ENCODE peak calls at places on chromosomes 5 and 9, in eight cellular contexts. H is body of pancreas, L is psoas muscle, T is uterus, X is esophagus squamous epithelium, W is thoracic aorta, N is brain microvascular endothelial cell, Y is GM23248. I is an unnamed sample.

GRCh38 chr9:122546196-122546595 is 6.7 kb upstream of the OR1N2 start:
- DNase-seq in H (no peak), L (no peak), T (no peak), X (no peak), W (no peak), N (no peak), Y (no peak), I (no peak)

GRCh38 chr5:133247881-133248642 is 196.2 kb downstream of the HSPA4 start:
- DNase-seq in H (peak), L (peak), T (no peak), X (no peak), W (no peak), N (peak), Y (peak), I (no peak)

GRCh38 chr9:91586282-91586681 is 162.7 kb upstream of the NFIL3 start:
- DNase-seq in H (no peak), L (no peak), T (no peak), X (no peak), W (no peak), N (no peak), Y (no peak), I (no peak)

GRCh38 chr5:91243859-91244258 is 139.3 kb downstream of the ARRDC3 start:
- DNase-seq in H (no peak), L (no peak), T (no peak), X (no peak), W (no peak), N (no peak), Y (no peak), I (no peak)

GRCh38 chr5:129061849-129062248 is 32.7 kb upstream of the ISOC1 start:
- DNase-seq in H (no peak), L (no peak), T (no peak), X (no peak), W (no peak), N (no peak), Y (no peak), I (no peak)

GRCh38 chr9:136239963-136240330 is 5.7 kb downstream of the QSOX2 start:
- DNase-seq in H (no peak), L (no peak), T (no peak), X (no peak), W (no peak), N (no peak), Y (no peak), I (no peak)

GRCh38 chr9:110065527-110065926 is 142.4 kb downstream of the C9orf152 start:
- DNase-seq in H (no peak), L (no peak), T (no peak), X (no peak), W (no peak), N (no peak), Y (peak), I (no peak)

GRCh38 chr9:95626885-95627558 is 110.3 kb upstream of the PTCH1 start:
- DNase-seq in H (peak), L (peak), T (peak), X (no peak), W (peak), N (no peak), Y (peak), I (no peak)

GRCh38 chr5:112228672-112229071 is 190.4 kb downstream of the EPB41L4A start:
- DNase-seq in H (peak), L (peak), T (peak), X (no peak), W (peak), N (peak), Y (peak), I (peak)

GRCh38 chr9:4298255-4299005 is 1.4 kb downstream of the GLIS3 start:
- DNase-seq in H (peak), L (peak), T (peak), X (no peak), W (peak), N (no peak), Y (peak), I (peak)

GRCh38 chr5:77560677-77561263 is 68.7 kb upstream of the WDR41 start:
- DNase-seq in H (no peak), L (no peak), T (no peak), X (no peak), W (no peak), N (peak), Y (peak), I (no peak)

GRCh38 chr5:114261989-114262388 is 99.9 kb upstream of the KCNN2 start:
- DNase-seq in H (no peak), L (no peak), T (no peak), X (no peak), W (no peak), N (no peak), Y (no peak), I (no peak)

GRCh38 chr5:150508021-150508640 is at the start of gene NDST1:
- DNase-seq in H (peak), L (no peak), T (no peak), X (no peak), W (no peak), N (no peak), Y (no peak), I (no peak)

GRCh38 chr9:32551491-32552049 is 557 bp upstream of the SMIM27 start:
- DNase-seq in H (peak), L (no peak), T (peak), X (no peak), W (no peak), N (peak), Y (peak), I (peak)

GRCh38 chr5:124866355-124867063 is 120.1 kb upstream of the ZNF608 start:
- DNase-seq in H (no peak), L (no peak), T (peak), X (no peak), W (no peak), N (no peak), Y (peak), I (no peak)

GRCh38 chr5:72511371-72512178 is 4.4 kb upstream of the ZNF366 start:
- DNase-seq in H (no peak), L (no peak), T (no peak), X (no peak), W (no peak), N (peak), Y (peak), I (no peak)

GRCh38 chr9:69871143-69871834 is 50.7 kb downstream of the CFAP95 start:
- DNase-seq in H (no peak), L (no peak), T (no peak), X (no peak), W (no peak), N (no peak), Y (peak), I (no peak)

GRCh38 chr5:76074487-76074886 is 8.7 kb upstream of the SV2C start:
- DNase-seq in H (no peak), L (no peak), T (no peak), X (no peak), W (no peak), N (no peak), Y (no peak), I (no peak)

GRCh38 chr9:129989740-129990139 is 53.2 kb downstream of the FNBP1 start:
- DNase-seq in H (no peak), L (no peak), T (no peak), X (no peak), W (no peak), N (peak), Y (peak), I (no peak)
- H3K4me3 ChIP-seq in H (no peak), L (no peak), T (no peak), X (no peak), W (no peak), N (no peak), Y (no peak), I (no peak)

GRCh38 chr9:71384343-71384742 is 262.9 kb upstream of the TRPM3 start:
- DNase-seq in H (no peak), L (no peak), T (no peak), X (no peak), W (no peak), N (no peak), Y (no peak), I (no peak)
- H3K27ac ChIP-seq in H (no peak), L (no peak), T (no peak), X (no peak), W (no peak), N (no peak), Y (no peak), I (no peak)

GRCh38 chr5:180990889-180991257 is 2.2 kb downstream of the BTNL3 start:
- DNase-seq in H (no peak), L (no peak), T (no peak), X (no peak), W (no peak), N (no peak), Y (no peak), I (no peak)

GRCh38 chr5:180988592-180988991 is at the start of gene BTNL3:
- DNase-seq in H (no peak), L (no peak), T (no peak), X (no peak), W (no peak), N (no peak), Y (no peak), I (no peak)

GRCh38 chr5:180988011-180988410 is 635 bp upstream of the BTNL3 start:
- DNase-seq in H (no peak), L (no peak), T (no peak), X (no peak), W (no peak), N (no peak), Y (no peak), I (no peak)

DNA sequence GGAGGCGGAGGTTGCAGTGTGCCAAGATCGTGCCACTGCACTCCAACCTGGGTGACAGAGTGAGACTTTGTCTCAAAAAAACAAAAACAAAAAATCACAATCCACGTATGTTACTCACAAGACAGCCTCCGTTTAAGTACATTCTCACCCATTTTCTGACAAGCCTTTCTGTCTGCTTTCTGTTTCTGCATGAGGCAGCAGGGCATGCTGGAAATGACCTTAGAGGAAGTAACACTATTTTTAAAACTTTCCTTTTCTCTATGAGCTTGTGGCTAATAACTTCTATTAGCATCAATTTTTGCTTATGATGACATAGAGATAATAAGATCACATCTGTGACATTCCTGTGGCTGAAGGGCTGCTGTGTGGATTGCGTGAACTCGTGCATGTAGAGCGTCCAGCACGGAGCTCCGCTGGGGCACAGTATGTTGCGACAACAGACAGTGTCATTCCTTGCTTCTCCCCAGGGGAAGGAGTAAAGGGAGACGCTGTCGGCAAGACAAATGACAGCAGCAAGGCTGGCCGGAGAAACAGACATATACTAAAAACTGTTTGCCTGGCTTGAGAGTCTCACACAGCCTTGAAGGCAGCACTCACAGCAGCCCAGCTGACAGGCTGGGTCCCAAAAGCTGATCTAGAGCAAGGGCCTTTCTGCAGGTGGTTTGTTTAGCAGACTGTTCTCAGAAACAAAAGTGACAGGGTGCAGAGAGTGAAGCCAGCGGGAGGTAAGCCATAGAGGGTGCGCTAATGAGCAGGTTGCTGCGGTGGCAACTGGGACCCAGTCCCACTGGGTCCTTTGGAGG is 1.6 kb downstream of the BTNL3 start:
- DNase-seq in H (no peak), L (no peak), T (no peak), X (no peak), W (no peak), N (peak), Y (no peak), I (no peak)
- H3K4me3 ChIP-seq in H (no peak), L (no peak), T (no peak), X (no peak), W (no peak), N (no peak), Y (no peak), I (no peak)

DNA sequence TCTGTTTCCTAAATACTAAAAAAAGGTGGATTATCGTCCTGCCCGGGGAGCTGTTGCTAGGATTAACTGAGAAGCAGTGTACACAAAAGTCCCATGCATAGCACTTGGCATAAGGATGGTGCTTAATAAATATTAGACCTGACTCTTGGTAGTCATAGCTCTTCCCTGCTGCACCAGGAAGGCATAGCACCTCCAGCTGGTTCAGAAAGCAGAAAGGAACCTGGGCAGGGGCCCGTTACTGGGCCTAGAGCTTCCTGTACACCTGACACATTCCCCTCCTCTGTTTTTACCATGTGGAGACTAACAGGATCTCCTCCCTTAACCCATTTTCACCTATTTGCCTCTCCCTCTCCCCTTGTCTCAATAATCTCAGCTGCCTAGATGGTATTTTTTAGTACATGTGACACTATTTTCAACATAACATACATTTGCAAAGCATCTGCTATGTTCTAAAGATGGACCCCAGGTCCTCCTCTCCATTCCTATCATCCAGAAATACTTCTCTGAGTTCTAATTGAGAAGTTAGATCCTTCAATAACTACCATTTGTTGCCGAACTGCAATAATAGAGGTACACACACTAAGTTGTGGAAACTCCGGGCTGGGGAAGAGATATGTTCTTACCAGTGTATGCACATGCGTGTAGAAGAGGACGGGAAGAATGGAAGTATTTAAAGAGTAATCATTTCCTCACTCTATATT is 3.2 kb upstream of the ANP32B start:
- DNase-seq in H (no peak), L (no peak), T (no peak), X (no peak), W (no peak), N (no peak), Y (peak), I (no peak)
- H3K27ac ChIP-seq in H (no peak), L (peak), T (no peak), X (peak), W (no peak), N (no peak), Y (peak), I (no peak)

DNA sequence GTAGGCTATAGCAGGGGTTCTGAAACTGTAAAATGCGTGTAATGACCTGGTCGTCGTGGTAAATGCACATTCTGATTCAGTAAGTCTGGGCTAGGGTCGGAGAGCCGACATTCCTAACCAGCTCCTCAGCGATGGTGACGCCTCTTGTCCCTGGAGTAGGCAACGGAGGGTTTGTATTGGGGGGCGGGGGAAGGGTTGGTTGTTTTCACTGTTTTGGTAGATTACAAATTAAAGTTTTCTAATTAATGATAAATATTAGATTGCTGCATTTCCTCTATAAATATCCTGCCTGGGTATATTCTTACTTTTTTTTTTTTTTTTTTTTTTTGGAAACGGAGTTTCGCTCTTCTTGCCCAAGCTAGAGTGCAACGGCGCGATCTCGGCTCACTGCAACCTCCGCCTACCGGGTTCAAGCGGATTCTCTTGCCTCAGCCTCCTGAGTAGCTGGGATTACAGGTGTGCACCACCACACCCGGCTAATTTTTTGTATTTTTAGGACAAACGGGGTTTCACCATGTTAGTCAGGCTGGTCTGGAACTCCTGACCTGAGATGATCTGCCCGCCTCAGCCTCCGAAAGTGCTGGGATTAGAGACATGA is 566 bp upstream of the ALDH7A1 start:
- DNase-seq in H (no peak), L (no peak), T (no peak), X (no peak), W (no peak), N (no peak), Y (no peak), I (peak)
- H3K4me3 ChIP-seq in H (no peak), L (peak), T (peak), X (peak), W (peak), N (peak), Y (peak), I (peak)

GRCh38 chr9:77599492-77599891 is 48.6 kb downstream of the GNA14 start:
- DNase-seq in H (no peak), L (no peak), T (no peak), X (no peak), W (no peak), N (no peak), Y (no peak), I (no peak)
- H3K27ac ChIP-seq in H (no peak), L (no peak), T (peak), X (peak), W (no peak), N (no peak), Y (no peak), I (no peak)

GRCh38 chr5:143593723-143594122 is 190.2 kb upstream of the NR3C1 start:
- DNase-seq in H (no peak), L (no peak), T (no peak), X (no peak), W (no peak), N (no peak), Y (no peak), I (no peak)
- H3K4me3 ChIP-seq in H (no peak), L (no peak), T (no peak), X (no peak), W (no peak), N (no peak), Y (no peak), I (no peak)